ENCODE peak calls at places on chromosome 12, in five cellular contexts. Y, H, F, B and V are unnamed samples.

GRCh38 chr12:2129076-2129475 is 76.3 kb downstream of the CACNA1C start:
- DNase-seq in Y (no peak), H (no peak), F (no peak), B (no peak), V (no peak)

GRCh38 chr12:11136075-11136474 is 1.6 kb upstream of the TAS2R30 start:
- DNase-seq in Y (no peak), H (no peak), F (no peak), B (no peak), V (no peak)

GRCh38 chr12:77584860-77585259 is 245.8 kb upstream of the NAV3 start:
- DNase-seq in Y (no peak), H (no peak), F (no peak), B (no peak), V (no peak)

GRCh38 chr12:106144847-106145246 is 6.1 kb upstream of the NUAK1 start:
- DNase-seq in Y (no peak), H (no peak), F (peak; percentile 90), B (no peak), V (no peak)

GRCh38 chr12:13044859-13045384 is 741 bp downstream of the FAM234B start:
- DNase-seq in Y (no peak), H (no peak), F (no peak), B (peak; percentile 35), V (no peak)

GRCh38 chr12:21144309-21144708 is 13.3 kb downstream of the SLCO1B1 start:
- DNase-seq in Y (no peak), H (no peak), F (no peak), B (no peak), V (no peak)

GRCh38 chr12:119176267-119177055 is 2.3 kb upstream of the HSPB8 start:
- DNase-seq in Y (peak; percentile 45), H (peak; percentile 51), F (no peak), B (peak; percentile 91), V (no peak)

GRCh38 chr12:116878567-116879508 is 2.4 kb downstream of the HRK start:
- DNase-seq in Y (peak; percentile 62), H (peak; percentile 71), F (no peak), B (peak; percentile 43), V (no peak)

GRCh38 chr12:121240484-121241202 is 30.7 kb downstream of the P2RX4 start:
- DNase-seq in Y (peak; percentile 66), H (peak; percentile 61), F (no peak), B (peak; percentile 40), V (no peak)

GRCh38 chr12:119314290-119314689 is 20.2 kb upstream of the CCDC60 start:
- DNase-seq in Y (no peak), H (no peak), F (no peak), B (no peak), V (no peak)

GRCh38 chr12:25591132-25591531 is 38.0 kb upstream of the LMNTD1 start:
- DNase-seq in Y (peak; percentile 15), H (peak; percentile 43), F (no peak), B (peak; percentile 72), V (no peak)

GRCh38 chr12:43937947-43938346 is 102.1 kb downstream of the TMEM117 start:
- DNase-seq in Y (peak; percentile 43), H (no peak), F (no peak), B (peak; percentile 33), V (peak; percentile 52)

GRCh38 chr12:123050331-123050809 is 69.9 kb downstream of the ARL6IP4 start:
- DNase-seq in Y (no peak), H (no peak), F (no peak), B (no peak), V (no peak)

GRCh38 chr12:26507613-26508012 is 312.2 kb downstream of the SSPN start:
- DNase-seq in Y (no peak), H (no peak), F (no peak), B (no peak), V (no peak)

GRCh38 chr12:55815473-55815872 is 2.1 kb downstream of the SARNP start:
- DNase-seq in Y (no peak), H (no peak), F (no peak), B (no peak), V (no peak)

GRCh38 chr12:24560867-24561266 is 388.0 kb downstream of the BCAT1 start:
- DNase-seq in Y (peak; percentile 17), H (no peak), F (no peak), B (peak; percentile 60), V (no peak)

GRCh38 chr12:124391340-124392261 is 96.7 kb downstream of the RFLNA start:
- DNase-seq in Y (no peak), H (no peak), F (peak; percentile 18), B (no peak), V (peak; percentile 91)

GRCh38 chr12:118544569-118544968 is 168.2 kb downstream of the SUDS3 start:
- DNase-seq in Y (no peak), H (no peak), F (no peak), B (peak; percentile 17), V (no peak)

GRCh38 chr12:106054016-106054415 is 84.7 kb downstream of the NUAK1 start:
- DNase-seq in Y (no peak), H (no peak), F (no peak), B (no peak), V (no peak)

GRCh38 chr12:11171953-11172675 is 1.1 kb downstream of the SMIM10L1 start:
- DNase-seq in Y (peak; percentile 43), H (no peak), F (peak; percentile 12), B (peak; percentile 45), V (no peak)

GRCh38 chr12:96120359-96121100 is 73.6 kb upstream of the ELK3 start:
- DNase-seq in Y (peak; percentile 30), H (no peak), F (no peak), B (peak; percentile 69), V (no peak)

GRCh38 chr12:110174373-110174996 is 50.3 kb downstream of the IFT81 start:
- DNase-seq in Y (no peak), H (no peak), F (no peak), B (no peak), V (no peak)

GRCh38 chr12:124679533-124680371 is 112.3 kb upstream of the NCOR2 start:
- DNase-seq in Y (no peak), H (no peak), F (no peak), B (no peak), V (no peak)

GRCh38 chr12:121769297-121769830 is 24.1 kb downstream of the RHOF start:
- DNase-seq in Y (no peak), H (no peak), F (no peak), B (no peak), V (no peak)

GRCh38 chr12:2125651-2126050 is 72.9 kb downstream of the CACNA1C start:
- DNase-seq in Y (no peak), H (no peak), F (no peak), B (no peak), V (no peak)

GRCh38 chr12:58034712-58035111 is 93.3 kb downstream of the ATP23 start:
- DNase-seq in Y (no peak), H (no peak), F (no peak), B (no peak), V (no peak)

GRCh38 chr12:41907036-41907435 is 237.6 kb downstream of the GXYLT1 start:
- DNase-seq in Y (peak; percentile 20), H (no peak), F (no peak), B (no peak), V (no peak)

GRCh38 chr12:41907550-41907949 is 237.1 kb downstream of the GXYLT1 start:
- DNase-seq in Y (no peak), H (no peak), F (no peak), B (no peak), V (no peak)

GRCh38 chr12:41903014-41903702 is 241.5 kb downstream of the GXYLT1 start:
- DNase-seq in Y (no peak), H (no peak), F (no peak), B (no peak), V (no peak)

GRCh38 chr12:41904041-41904440 is 240.6 kb downstream of the GXYLT1 start:
- DNase-seq in Y (no peak), H (no peak), F (no peak), B (no peak), V (no peak)

GRCh38 chr12:41905703-41906297 is 238.9 kb downstream of the GXYLT1 start:
- DNase-seq in Y (peak; percentile 60), H (no peak), F (no peak), B (no peak), V (no peak)
- H3K4me1 ChIP-seq in Y (peaks cover 24% of the 10 kb centered on the region), H (peaks cover 13% of the 10 kb centered on the region), F (no peaks in the 10 kb centered on the region), B (no peaks in the 10 kb centered on the region), V (peaks cover 11% of the 10 kb centered on the region)

GRCh38 chr12:92506460-92506859 is 196.3 kb upstream of the PLEKHG7 start:
- DNase-seq in Y (no peak), H (no peak), F (no peak), B (peak; percentile 35), V (no peak)

GRCh38 chr12:92502417-92503028 is 200.3 kb upstream of the PLEKHG7 start:
- DNase-seq in Y (no peak), H (no peak), F (peak; percentile 50), B (peak; percentile 14), V (no peak)

GRCh38 chr12:92505373-92506340 is 197.1 kb upstream of the PLEKHG7 start:
- DNase-seq in Y (no peak), H (no peak), F (no peak), B (peak; percentile 19), V (no peak)

GRCh38 chr12:92503977-92504966 is 198.5 kb upstream of the PLEKHG7 start:
- DNase-seq in Y (no peak), H (no peak), F (no peak), B (no peak), V (no peak)

DNA sequence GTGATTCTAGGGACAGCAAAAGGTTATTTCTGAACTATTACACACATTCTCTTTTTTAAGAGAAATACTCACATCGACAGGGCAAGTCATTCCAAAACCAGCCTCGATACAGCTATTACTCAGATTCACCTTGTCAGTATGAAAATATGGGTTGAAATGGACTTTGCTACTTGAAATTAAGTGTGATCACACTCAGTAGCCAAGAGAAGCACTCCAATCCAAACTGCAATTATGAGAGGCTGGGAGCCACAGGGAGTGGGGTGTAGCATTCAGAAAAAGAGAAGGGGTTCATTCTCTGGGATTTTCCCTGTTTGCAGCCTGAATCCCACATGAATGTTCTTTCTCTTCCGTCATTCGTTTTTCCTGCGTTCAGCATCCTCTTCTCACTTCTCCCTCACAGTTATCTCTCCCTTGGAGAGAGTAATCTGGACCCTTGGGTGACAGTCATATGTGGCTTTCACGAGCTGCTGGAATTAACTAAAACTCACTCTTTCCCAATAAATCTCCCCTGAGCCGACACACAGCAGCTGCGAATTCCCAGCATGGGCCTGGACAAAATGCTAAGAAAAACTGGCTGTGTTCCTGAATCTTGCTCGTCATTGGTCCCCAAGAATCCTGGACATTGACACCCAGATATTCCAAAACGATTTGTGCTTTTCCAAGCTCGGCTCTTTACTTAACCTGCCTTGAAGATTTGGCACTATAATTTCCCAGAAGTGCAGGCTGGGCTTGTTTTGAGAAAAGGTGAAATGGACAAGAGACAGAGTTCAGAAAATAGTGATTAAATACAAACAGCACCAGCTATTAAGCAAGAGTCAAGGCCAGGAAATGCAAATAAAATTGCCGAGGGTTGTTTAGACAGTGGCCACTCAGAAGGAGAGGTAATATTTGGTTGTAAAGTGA is 199.5 kb upstream of the PLEKHG7 start:
- DNase-seq in Y (no peak), H (no peak), F (no peak), B (no peak), V (no peak)
- H3K4me3 ChIP-seq in Y (no peak overlapping the region), H (no peak overlapping the region), F (no peak overlapping the region), B (no peak overlapping the region), V (no peak overlapping the region)

DNA sequence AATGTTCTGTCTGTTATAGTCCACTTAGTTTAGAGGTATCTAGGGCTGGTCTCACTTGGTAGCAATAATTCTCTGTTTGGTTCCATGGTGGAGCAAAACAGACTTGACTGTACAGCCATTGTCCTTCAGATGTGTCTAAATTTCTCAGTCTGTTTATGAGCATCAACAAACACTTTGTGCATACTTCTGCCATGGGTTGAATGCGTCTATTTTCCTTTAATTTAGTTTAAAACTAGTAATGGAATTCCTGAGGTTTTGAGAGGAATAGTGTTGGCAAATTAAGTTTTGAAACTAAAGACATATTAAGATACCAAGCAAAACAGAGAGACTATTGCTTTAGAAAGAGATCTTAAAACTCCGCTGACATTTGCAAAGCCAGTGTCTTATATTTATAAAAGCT is 22.6 kb downstream of the FRS2 start:
- DNase-seq in Y (no peak), H (no peak), F (no peak), B (no peak), V (no peak)
- H3K79me2 ChIP-seq in Y (peaks cover 100% of the 10 kb centered on the region), H (peaks cover 98% of the 10 kb centered on the region), F (peaks cover 61% of the 10 kb centered on the region), B (peaks cover 32% of the 10 kb centered on the region), V (peaks cover 100% of the 10 kb centered on the region)

GRCh38 chr12:131114331-131114730 is 160.6 kb downstream of the ADGRD1 start:
- DNase-seq in Y (no peak), H (no peak), F (no peak), B (no peak), V (no peak)
- H3K4me1 ChIP-seq in Y (no peaks in the 10 kb centered on the region), H (peaks cover 7% of the 10 kb centered on the region), F (no peaks in the 10 kb centered on the region), B (no peaks in the 10 kb centered on the region), V (no peaks in the 10 kb centered on the region)